ENCODE peak calls at places on chromosomes 2 and 18, in four cellular contexts. M, U, R and Z are unnamed samples.

GRCh38 chr2:173952267-173953046 is 12.7 kb downstream of the SP3 start:
- DNase-seq in M (no peak), U (no peak), R (no peak), Z (no peak)

GRCh38 chr18:43141208-43141607 is 25.7 kb upstream of the RIT2 start:
- DNase-seq in M (no peak), U (no peak), R (no peak), Z (no peak)

GRCh38 chr18:70991577-70991976 is 702.7 kb downstream of the SOCS6 start:
- DNase-seq in M (no peak), U (no peak), R (no peak), Z (no peak)

GRCh38 chr2:163983911-163984310 is 248.1 kb upstream of the FIGN start:
- DNase-seq in M (no peak), U (no peak), R (no peak), Z (no peak)

GRCh38 chr18:48022531-48023330 is 92.3 kb upstream of the SMAD2 start:
- DNase-seq in M (no peak), U (peak), R (peak), Z (no peak)

GRCh38 chr2:217279571-217279970 is 419.7 kb upstream of the TNP1 start:
- DNase-seq in M (no peak), U (no peak), R (no peak), Z (no peak)

GRCh38 chr18:50675043-50675442 is 115.2 kb downstream of the MAPK4 start:
- DNase-seq in M (no peak), U (no peak), R (peak), Z (no peak)

GRCh38 chr18:77081387-77081773 is 51.2 kb downstream of the MBP start:
- DNase-seq in M (no peak), U (no peak), R (no peak), Z (no peak)

GRCh38 chr2:1747065-1747941 is 3.0 kb upstream of the PXDN start:
- DNase-seq in M (no peak), U (no peak), R (no peak), Z (peak)

GRCh38 chr2:139359818-139360217 is 579.6 kb upstream of the NXPH2 start:
- DNase-seq in M (no peak), U (no peak), R (no peak), Z (no peak)

GRCh38 chr2:139354518-139354917 is 574.3 kb upstream of the NXPH2 start:
- DNase-seq in M (no peak), U (no peak), R (no peak), Z (no peak)

DNA sequence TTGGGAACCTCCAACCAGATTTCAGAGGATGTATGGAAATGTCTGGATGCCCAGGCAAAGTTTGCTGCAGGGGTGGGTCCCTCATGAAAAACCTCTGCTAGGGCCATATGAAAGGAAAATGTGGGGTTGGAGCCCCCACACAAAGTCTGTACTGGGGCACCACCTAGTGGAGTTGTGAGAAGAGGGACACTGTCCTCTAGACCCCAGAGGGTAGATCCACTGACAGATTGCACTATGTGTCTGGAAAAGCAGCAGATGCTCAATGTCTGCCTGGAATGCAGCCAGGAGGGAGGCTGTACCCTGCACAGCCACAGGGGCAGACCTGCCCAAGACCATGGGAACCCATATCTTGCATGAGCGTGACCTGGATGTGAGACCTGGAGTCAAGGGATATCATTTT is 573.7 kb upstream of the NXPH2 start:
- DNase-seq in M (no peak), U (no peak), R (no peak), Z (no peak)
- TF ChIP-seq CTCF in M (no peak), U (no peak), R (no peak), Z (no peak)

GRCh38 chr2:102304711-102305591 is 6.4 kb upstream of the IL1RL1 start:
- DNase-seq in M (no peak), U (no peak), R (peak), Z (no peak)

GRCh38 chr2:102302458-102302857 is 8.9 kb upstream of the IL1RL1 start:
- DNase-seq in M (no peak), U (no peak), R (no peak), Z (no peak)

GRCh38 chr2:102304268-102304667 is 7.1 kb upstream of the IL1RL1 start:
- DNase-seq in M (no peak), U (no peak), R (no peak), Z (no peak)

GRCh38 chr2:102303589-102303988 is 7.8 kb upstream of the IL1RL1 start:
- DNase-seq in M (no peak), U (no peak), R (no peak), Z (no peak)

DNA sequence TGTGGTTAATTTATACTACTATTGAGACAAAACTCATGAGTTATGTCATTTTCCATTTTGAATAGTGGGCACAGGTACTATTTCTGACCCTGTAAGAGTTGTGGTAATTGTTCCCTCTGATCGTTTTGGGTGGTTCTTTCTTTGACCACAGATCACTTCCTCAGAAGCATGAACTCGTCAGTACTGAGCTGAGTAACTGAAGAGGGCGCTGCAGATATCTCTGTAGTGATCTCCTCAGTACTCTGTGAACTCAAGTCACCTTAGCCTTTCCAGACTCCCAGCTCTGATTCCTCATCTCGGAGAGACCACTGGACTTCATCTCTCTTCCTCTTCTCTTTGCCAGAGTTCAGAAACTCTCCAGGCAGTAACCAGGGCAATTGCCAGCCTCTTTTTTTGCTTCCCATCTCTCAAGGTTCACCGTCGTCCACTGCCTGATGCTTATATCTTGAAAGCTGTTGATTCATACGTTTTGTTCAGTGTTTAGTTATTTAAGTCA is 9.4 kb upstream of the IL1RL1 start:
- DNase-seq in M (no peak), U (peak), R (peak), Z (no peak)
- TF ChIP-seq CTCF in M (no peak), U (peak), R (peak), Z (no peak)

DNA sequence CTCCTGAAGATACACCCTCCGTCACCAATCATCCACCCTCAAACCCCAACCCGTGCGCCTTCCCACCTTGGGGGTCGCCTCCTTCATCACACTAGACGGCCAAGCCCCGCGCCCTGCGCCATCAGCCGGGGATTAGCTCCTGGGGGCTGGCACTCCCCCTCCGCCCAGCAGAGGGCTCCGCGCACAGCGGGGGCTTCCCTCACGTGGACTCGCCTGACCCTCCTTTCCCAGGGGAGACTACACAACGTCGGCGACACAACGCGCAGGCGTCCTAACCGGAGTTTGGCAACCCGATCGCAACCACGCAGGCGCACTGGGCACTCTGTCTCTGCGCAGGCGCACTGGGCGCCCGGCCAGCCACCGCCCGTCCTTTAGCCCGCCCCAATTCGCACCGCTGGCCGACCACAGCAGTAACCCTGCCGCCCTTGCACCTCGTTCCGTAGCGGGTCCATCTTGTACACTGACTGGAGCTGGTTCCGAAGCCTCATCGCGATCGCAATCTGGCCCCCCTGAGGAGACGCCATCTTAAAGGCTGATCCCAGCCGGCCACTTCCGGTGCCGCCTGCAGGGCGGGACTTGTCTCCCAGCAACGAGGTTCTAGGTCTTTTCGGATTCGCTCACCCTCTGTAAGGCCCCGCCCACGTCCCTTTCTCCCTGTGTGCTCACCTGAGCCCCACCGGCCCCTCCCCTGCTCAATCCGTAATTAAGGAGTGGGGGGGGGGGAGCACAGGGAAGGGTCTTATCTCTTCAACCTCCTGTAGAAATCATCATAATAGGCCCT is at the start of gene PCGF1:
- DNase-seq in M (peak), U (peak), R (peak), Z (peak)
- TF ChIP-seq CTCF in M (peak), U (peak), R (peak), Z (peak)

GRCh38 chr18:55858661-55859111 is 270.7 kb upstream of the TCF4 start:
- DNase-seq in M (no peak), U (no peak), R (no peak), Z (no peak)
- TF ChIP-seq CTCF in M (no peak), U (no peak), R (no peak), Z (no peak)

DNA sequence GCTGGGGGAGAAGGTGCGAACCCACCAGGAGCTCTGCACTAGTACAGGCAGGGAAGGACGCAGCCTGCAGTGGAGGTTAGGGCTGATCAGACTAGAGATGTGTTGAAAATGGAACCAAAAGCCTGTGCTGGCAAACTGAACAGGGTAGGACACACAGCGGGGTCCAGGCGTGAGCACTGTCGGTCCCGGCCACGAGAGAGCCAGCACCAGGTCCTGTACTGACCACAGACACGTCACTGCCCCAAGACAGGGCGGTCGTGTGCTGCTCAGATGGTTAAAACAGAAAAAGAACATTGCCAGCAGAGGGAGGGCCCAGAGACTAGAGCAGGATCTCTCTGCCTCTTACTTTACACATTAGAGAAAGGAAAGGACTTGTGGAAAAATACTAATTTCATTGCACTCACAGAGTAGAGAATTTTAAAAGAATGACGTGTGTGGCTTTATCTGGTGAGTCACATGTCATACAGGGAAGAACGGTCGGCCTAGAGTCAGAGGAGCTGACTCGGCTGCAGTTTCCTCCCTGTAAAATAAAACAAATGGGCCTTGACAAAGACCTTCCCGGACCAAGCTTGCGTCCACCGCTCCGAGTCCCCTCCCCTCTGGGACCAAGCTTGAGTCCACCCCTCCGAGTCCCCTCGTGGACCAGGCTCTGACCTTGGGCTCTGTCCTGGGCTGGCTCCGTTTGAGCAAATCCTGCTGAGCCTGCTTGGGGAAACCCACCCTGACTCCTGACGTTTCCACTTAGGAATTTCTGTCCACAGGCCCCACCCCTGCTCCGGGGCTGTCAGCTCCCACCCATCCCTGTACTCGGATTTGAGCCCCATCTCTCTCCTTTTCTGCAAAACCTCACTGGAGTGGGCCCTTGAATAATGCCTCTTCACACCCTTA is 16.7 kb upstream of the ADI1 start:
- DNase-seq in M (no peak), U (peak), R (no peak), Z (no peak)
- TF ChIP-seq CTCF in M (peak), U (no peak), R (peak), Z (peak)

DNA sequence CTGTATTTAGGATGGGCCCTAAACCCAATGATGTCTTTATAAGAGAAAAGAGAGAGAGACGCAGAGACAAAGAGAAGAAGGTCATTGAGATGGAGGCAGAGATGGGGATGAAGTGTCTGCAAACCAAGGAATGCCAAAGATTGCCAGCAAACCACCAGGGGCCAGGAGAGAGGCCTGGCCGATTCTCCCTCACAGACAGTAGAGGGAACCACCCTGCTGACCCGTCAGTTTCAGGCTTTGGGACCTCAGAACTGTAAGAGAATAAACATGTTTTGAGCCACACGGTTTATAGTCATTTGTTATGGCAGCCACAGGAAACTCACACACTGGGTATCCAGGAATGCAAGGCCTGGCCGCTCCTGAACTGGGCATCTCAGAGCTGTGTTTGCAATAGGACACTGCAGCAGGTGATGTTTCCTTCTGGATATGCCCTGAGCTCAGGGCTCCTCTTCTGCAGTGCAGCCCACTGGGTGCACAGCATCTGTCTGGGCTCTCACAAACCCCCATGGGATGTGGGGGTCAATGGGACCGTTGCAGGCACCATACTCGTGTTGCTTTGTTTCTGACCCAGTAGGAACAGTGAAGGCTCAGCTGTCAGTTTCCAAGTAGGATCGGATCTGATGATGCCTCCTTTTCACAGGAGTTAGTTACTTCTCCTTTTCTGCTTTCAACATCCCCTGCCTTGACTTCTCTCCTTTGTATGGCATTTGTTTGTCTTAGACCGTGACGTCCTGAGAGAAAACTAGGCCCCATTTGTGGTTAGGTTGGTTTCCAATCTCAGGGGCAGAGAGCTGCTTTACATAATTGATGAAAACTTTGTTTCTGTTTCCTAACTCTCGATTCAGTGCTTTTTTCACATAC is 20.8 kb downstream of the PTPN18 start:
- DNase-seq in M (no peak), U (peak), R (no peak), Z (peak)
- TF ChIP-seq CTCF in M (no peak), U (peak), R (peak), Z (no peak)

GRCh38 chr2:240894836-240895558 is 959 bp downstream of the MAB21L4 start:
- DNase-seq in M (no peak), U (no peak), R (no peak), Z (no peak)
- TF ChIP-seq CTCF in M (no peak), U (no peak), R (no peak), Z (no peak)

GRCh38 chr2:65640793-65641103 is 208.3 kb upstream of the SPRED2 start:
- DNase-seq in M (no peak), U (no peak), R (no peak), Z (no peak)
- TF ChIP-seq CTCF in M (no peak), U (no peak), R (no peak), Z (no peak)